ENCODE peak calls at places on chromosomes 7 and 10, in six cellular contexts. One of them, this sample, is unnamed.

GRCh38 chr7:1922071-1922869 is 252.2 kb downstream of the ELFN1 start:
- DNase-seq in brain microvascular endothelial cell: no peak
- DNase-seq in foreskin keratinocyte: no peak
- DNase-seq in upper lobe of right lung: no peak
- DNase-seq in AG09309: peak; percentile 77
- DNase-seq in lower lobe of right lung: peak; percentile 49
- DNase-seq in this sample: no peak

GRCh38 chr7:19030280-19030679 is 87.2 kb downstream of the TWIST1 start:
- DNase-seq in brain microvascular endothelial cell: no peak
- DNase-seq in foreskin keratinocyte: no peak
- DNase-seq in upper lobe of right lung: no peak
- DNase-seq in AG09309: peak; percentile 70
- DNase-seq in lower lobe of right lung: no peak
- DNase-seq in this sample: no peak

GRCh38 chr7:114085592-114086490 is 167.0 kb upstream of the PPP1R3A start:
- DNase-seq in brain microvascular endothelial cell: peak; percentile 81
- DNase-seq in foreskin keratinocyte: peak; percentile 64
- DNase-seq in upper lobe of right lung: peak; percentile 89
- DNase-seq in AG09309: peak; percentile 61
- DNase-seq in lower lobe of right lung: peak; percentile 82
- DNase-seq in this sample: no peak

GRCh38 chr10:61612451-61612850 is 50.3 kb upstream of the CABCOCO1 start:
- DNase-seq in brain microvascular endothelial cell: no peak
- DNase-seq in foreskin keratinocyte: no peak
- DNase-seq in upper lobe of right lung: no peak
- DNase-seq in AG09309: no peak
- DNase-seq in lower lobe of right lung: no peak
- DNase-seq in this sample: no peak

GRCh38 chr7:30403477-30403876 is 75.1 kb downstream of the NOD1 start:
- DNase-seq in brain microvascular endothelial cell: no peak
- DNase-seq in foreskin keratinocyte: peak; percentile 88
- DNase-seq in upper lobe of right lung: no peak
- DNase-seq in AG09309: no peak
- DNase-seq in lower lobe of right lung: no peak
- DNase-seq in this sample: no peak

GRCh38 chr10:54613162-54613561 is 187.9 kb downstream of the PCDH15 start:
- DNase-seq in brain microvascular endothelial cell: no peak
- DNase-seq in foreskin keratinocyte: peak; percentile 22
- DNase-seq in upper lobe of right lung: no peak
- DNase-seq in AG09309: no peak
- DNase-seq in lower lobe of right lung: no peak
- DNase-seq in this sample: no peak

GRCh38 chr10:26805567-26806245 is 55.1 kb downstream of the ABI1 start:
- DNase-seq in brain microvascular endothelial cell: peak; percentile 28
- DNase-seq in foreskin keratinocyte: peak; percentile 26
- DNase-seq in upper lobe of right lung: no peak
- DNase-seq in AG09309: no peak
- DNase-seq in lower lobe of right lung: no peak
- DNase-seq in this sample: no peak

GRCh38 chr7:35875292-35875691 is 74.4 kb downstream of the SEPTIN7 start:
- DNase-seq in brain microvascular endothelial cell: peak; percentile 55
- DNase-seq in foreskin keratinocyte: no peak
- DNase-seq in upper lobe of right lung: no peak
- DNase-seq in AG09309: peak; percentile 5
- DNase-seq in lower lobe of right lung: no peak
- DNase-seq in this sample: no peak

GRCh38 chr7:70595741-70596574 is 536.0 kb upstream of the GALNT17 start:
- DNase-seq in brain microvascular endothelial cell: no peak
- DNase-seq in foreskin keratinocyte: no peak
- DNase-seq in upper lobe of right lung: no peak
- DNase-seq in AG09309: no peak
- DNase-seq in lower lobe of right lung: peak; percentile 45
- DNase-seq in this sample: no peak

DNA sequence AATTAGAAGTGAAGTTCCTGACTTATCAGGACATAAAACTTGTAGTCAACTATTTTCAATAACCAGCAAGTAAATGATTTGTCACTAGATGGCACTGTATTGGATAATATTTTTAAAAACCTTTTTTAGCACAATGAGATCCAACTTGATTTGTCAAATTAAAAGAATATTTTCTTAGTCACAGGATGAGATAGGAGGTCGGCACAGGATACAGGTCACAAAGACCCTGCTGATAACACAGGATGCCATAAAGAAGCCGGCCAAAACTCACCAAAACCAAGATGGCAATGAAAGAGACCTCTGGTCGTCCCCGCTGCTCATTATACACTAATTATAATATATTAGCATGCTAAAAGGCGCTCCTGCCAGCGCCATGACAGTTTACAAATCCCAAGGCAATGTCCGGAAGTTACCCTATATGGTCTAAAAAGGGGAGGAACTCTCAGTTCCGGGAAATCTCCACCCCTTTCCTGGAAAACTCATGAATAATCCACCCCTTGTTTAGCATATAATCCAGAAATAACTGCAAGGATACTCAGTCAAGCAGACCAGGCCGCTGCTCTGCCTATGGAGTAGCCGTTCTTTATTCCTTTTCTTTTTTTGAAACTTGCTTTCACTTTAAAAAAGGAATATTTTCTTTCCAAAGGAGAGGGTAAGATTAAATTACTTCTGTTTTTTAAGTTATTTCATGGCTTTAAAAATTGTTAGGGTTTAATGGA is 255.7 kb upstream of the MKLN1 start:
- DNase-seq in brain microvascular endothelial cell: peak; percentile 86
- DNase-seq in foreskin keratinocyte: no peak
- DNase-seq in upper lobe of right lung: no peak
- DNase-seq in AG09309: no peak
- DNase-seq in lower lobe of right lung: no peak
- DNase-seq in this sample: no peak
- TF ChIP-seq CTCF in brain microvascular endothelial cell: peak; percentile 7
- TF ChIP-seq CTCF in foreskin keratinocyte: peak; percentile 65
- TF ChIP-seq CTCF in upper lobe of right lung: peak; percentile 50
- TF ChIP-seq CTCF in AG09309: peak; percentile 16
- TF ChIP-seq CTCF in lower lobe of right lung: peak; percentile 38
- TF ChIP-seq CTCF in this sample: peak; percentile 41

GRCh38 chr7:17501461-17502208 is 203.2 kb downstream of the AHR start:
- DNase-seq in brain microvascular endothelial cell: no peak
- DNase-seq in foreskin keratinocyte: no peak
- DNase-seq in upper lobe of right lung: no peak
- DNase-seq in AG09309: no peak
- DNase-seq in lower lobe of right lung: no peak
- DNase-seq in this sample: no peak

GRCh38 chr7:17502209-17502810 is 203.9 kb downstream of the AHR start:
- DNase-seq in brain microvascular endothelial cell: no peak
- DNase-seq in foreskin keratinocyte: no peak
- DNase-seq in upper lobe of right lung: no peak
- DNase-seq in AG09309: no peak
- DNase-seq in lower lobe of right lung: no peak
- DNase-seq in this sample: no peak

GRCh38 chr7:17507717-17508116 is 209.3 kb downstream of the AHR start:
- DNase-seq in brain microvascular endothelial cell: no peak
- DNase-seq in foreskin keratinocyte: no peak
- DNase-seq in upper lobe of right lung: no peak
- DNase-seq in AG09309: no peak
- DNase-seq in lower lobe of right lung: no peak
- DNase-seq in this sample: no peak

GRCh38 chr7:17506601-17507000 is 208.1 kb downstream of the AHR start:
- DNase-seq in brain microvascular endothelial cell: no peak
- DNase-seq in foreskin keratinocyte: no peak
- DNase-seq in upper lobe of right lung: no peak
- DNase-seq in AG09309: no peak
- DNase-seq in lower lobe of right lung: no peak
- DNase-seq in this sample: no peak

GRCh38 chr7:17506090-17506489 is 207.6 kb downstream of the AHR start:
- DNase-seq in brain microvascular endothelial cell: no peak
- DNase-seq in foreskin keratinocyte: no peak
- DNase-seq in upper lobe of right lung: no peak
- DNase-seq in AG09309: no peak
- DNase-seq in lower lobe of right lung: no peak
- DNase-seq in this sample: no peak
- TF ChIP-seq CTCF in brain microvascular endothelial cell: no peak
- TF ChIP-seq CTCF in foreskin keratinocyte: no peak
- TF ChIP-seq CTCF in upper lobe of right lung: no peak
- TF ChIP-seq CTCF in AG09309: no peak
- TF ChIP-seq CTCF in lower lobe of right lung: no peak
- TF ChIP-seq CTCF in this sample: no peak

GRCh38 chr10:73247509-73248258 is 629 bp upstream of the DNAJC9 start:
- DNase-seq in brain microvascular endothelial cell: no peak
- DNase-seq in foreskin keratinocyte: no peak
- DNase-seq in upper lobe of right lung: no peak
- DNase-seq in AG09309: no peak
- DNase-seq in lower lobe of right lung: no peak
- DNase-seq in this sample: no peak

GRCh38 chr10:73248259-73248724 is 1.2 kb upstream of the DNAJC9 start:
- DNase-seq in brain microvascular endothelial cell: no peak
- DNase-seq in foreskin keratinocyte: no peak
- DNase-seq in upper lobe of right lung: no peak
- DNase-seq in AG09309: no peak
- DNase-seq in lower lobe of right lung: no peak
- DNase-seq in this sample: no peak

GRCh38 chr10:73246322-73246782 is 703 bp downstream of the DNAJC9 start:
- DNase-seq in brain microvascular endothelial cell: no peak
- DNase-seq in foreskin keratinocyte: no peak
- DNase-seq in upper lobe of right lung: no peak
- DNase-seq in AG09309: no peak
- DNase-seq in lower lobe of right lung: no peak
- DNase-seq in this sample: no peak

GRCh38 chr10:73244866-73245477 is 2.1 kb downstream of the DNAJC9 start:
- DNase-seq in brain microvascular endothelial cell: no peak
- DNase-seq in foreskin keratinocyte: no peak
- DNase-seq in upper lobe of right lung: no peak
- DNase-seq in AG09309: no peak
- DNase-seq in lower lobe of right lung: no peak
- DNase-seq in this sample: no peak

GRCh38 chr10:73246783-73247508 is at the start of gene DNAJC9:
- DNase-seq in brain microvascular endothelial cell: peak; percentile 95
- DNase-seq in foreskin keratinocyte: peak; percentile 87
- DNase-seq in upper lobe of right lung: peak; percentile 98
- DNase-seq in AG09309: peak; percentile 56
- DNase-seq in lower lobe of right lung: peak; percentile 98
- DNase-seq in this sample: peak; percentile 74
- TF ChIP-seq CTCF in brain microvascular endothelial cell: no peak
- TF ChIP-seq CTCF in foreskin keratinocyte: peak; percentile 27
- TF ChIP-seq CTCF in upper lobe of right lung: peak; percentile 6
- TF ChIP-seq CTCF in AG09309: no peak
- TF ChIP-seq CTCF in lower lobe of right lung: no peak
- TF ChIP-seq CTCF in this sample: no peak

GRCh38 chr7:151682831-151683614 is 163.3 kb upstream of the RHEB start:
- DNase-seq in brain microvascular endothelial cell: no peak
- DNase-seq in foreskin keratinocyte: no peak
- DNase-seq in upper lobe of right lung: no peak
- DNase-seq in AG09309: no peak
- DNase-seq in lower lobe of right lung: no peak
- DNase-seq in this sample: no peak
- TF ChIP-seq CTCF in brain microvascular endothelial cell: no peak
- TF ChIP-seq CTCF in foreskin keratinocyte: no peak
- TF ChIP-seq CTCF in upper lobe of right lung: no peak
- TF ChIP-seq CTCF in AG09309: no peak
- TF ChIP-seq CTCF in lower lobe of right lung: no peak
- TF ChIP-seq CTCF in this sample: no peak

GRCh38 chr10:103847909-103848468 is 7.4 kb downstream of the SH3PXD2A start:
- DNase-seq in brain microvascular endothelial cell: no peak
- DNase-seq in foreskin keratinocyte: no peak
- DNase-seq in upper lobe of right lung: no peak
- DNase-seq in AG09309: no peak
- DNase-seq in lower lobe of right lung: no peak
- DNase-seq in this sample: no peak
- TF ChIP-seq CTCF in brain microvascular endothelial cell: peak; percentile 64
- TF ChIP-seq CTCF in foreskin keratinocyte: peak; percentile 44
- TF ChIP-seq CTCF in upper lobe of right lung: no peak
- TF ChIP-seq CTCF in AG09309: peak; percentile 35
- TF ChIP-seq CTCF in lower lobe of right lung: no peak
- TF ChIP-seq CTCF in this sample: no peak

GRCh38 chr10:119222531-119222930 is 15.2 kb downstream of the GRK5 start:
- DNase-seq in brain microvascular endothelial cell: no peak
- DNase-seq in foreskin keratinocyte: no peak
- DNase-seq in upper lobe of right lung: no peak
- DNase-seq in AG09309: no peak
- DNase-seq in lower lobe of right lung: no peak
- DNase-seq in this sample: no peak
- TF ChIP-seq CTCF in brain microvascular endothelial cell: no peak
- TF ChIP-seq CTCF in foreskin keratinocyte: no peak
- TF ChIP-seq CTCF in upper lobe of right lung: no peak
- TF ChIP-seq CTCF in AG09309: no peak
- TF ChIP-seq CTCF in lower lobe of right lung: no peak
- TF ChIP-seq CTCF in this sample: no peak

GRCh38 chr7:143878884-143879283 is 23.1 kb downstream of the TCAF1 start:
- DNase-seq in brain microvascular endothelial cell: no peak
- DNase-seq in foreskin keratinocyte: no peak
- DNase-seq in upper lobe of right lung: no peak
- DNase-seq in AG09309: no peak
- DNase-seq in lower lobe of right lung: no peak
- DNase-seq in this sample: no peak
- TF ChIP-seq CTCF in brain microvascular endothelial cell: no peak
- TF ChIP-seq CTCF in foreskin keratinocyte: no peak
- TF ChIP-seq CTCF in upper lobe of right lung: no peak
- TF ChIP-seq CTCF in AG09309: no peak
- TF ChIP-seq CTCF in lower lobe of right lung: no peak
- TF ChIP-seq CTCF in this sample: no peak